ENCODE peak calls at places on chromosomes 11 and 22, in eight cellular contexts. T is nephron progenitor cell, C is brain microvascular endothelial cell, M is astrocyte of the cerebellum, F is fibroblast of mammary gland, V is endothelial cell, O is neural progenitor cell, J is fibroblast of lung. L is an unnamed sample.

GRCh38 chr22:19972251-19972650 is 30.6 kb upstream of the TXNRD2 start:
- DNase-seq in T (no peak), C (no peak), M (no peak), F (no peak), V (no peak), O (no peak), J (no peak), L (no peak)

GRCh38 chr11:26204110-26204509 is 127.8 kb upstream of the ANO3 start:
- DNase-seq in T (no peak), C (no peak), M (no peak), F (no peak), V (no peak), O (no peak), J (no peak), L (no peak)

GRCh38 chr22:39568278-39568981 is 2.1 kb upstream of the CACNA1I start:
- DNase-seq in T (no peak), C (no peak), M (no peak), F (no peak), V (no peak), O (no peak), J (no peak), L (no peak)

GRCh38 chr11:19553683-19554333 is 158.8 kb upstream of the NAV2 start:
- DNase-seq in T (peak), C (peak), M (no peak), F (peak), V (peak), O (peak), J (peak), L (peak)

GRCh38 chr11:124798991-124799383 is 1.2 kb downstream of the MSANTD2 start:
- DNase-seq in T (peak), C (peak), M (peak), F (peak), V (peak), O (no peak), J (peak), L (no peak)

GRCh38 chr11:74710291-74710938 is 20.8 kb downstream of the CHRDL2 start:
- DNase-seq in T (no peak), C (peak), M (no peak), F (no peak), V (no peak), O (peak), J (peak), L (no peak)

GRCh38 chr11:86519064-86519911 is 144.6 kb downstream of the CCDC81 start:
- DNase-seq in T (no peak), C (peak), M (peak), F (peak), V (no peak), O (no peak), J (peak), L (no peak)

GRCh38 chr11:72012897-72013721 is 14.4 kb downstream of the IL18BP start:
- DNase-seq in T (no peak), C (peak), M (peak), F (peak), V (no peak), O (no peak), J (peak), L (no peak)

GRCh38 chr11:35919244-35919643 is 24.6 kb upstream of the LDLRAD3 start:
- DNase-seq in T (no peak), C (no peak), M (peak), F (no peak), V (no peak), O (peak), J (peak), L (no peak)

GRCh38 chr11:104658177-104658576 is 240.1 kb downstream of the CASP12 start:
- DNase-seq in T (no peak), C (no peak), M (no peak), F (no peak), V (no peak), O (no peak), J (no peak), L (no peak)

GRCh38 chr22:39039306-39040126 is 1.1 kb upstream of the APOBEC3F start:
- DNase-seq in T (no peak), C (no peak), M (no peak), F (no peak), V (no peak), O (no peak), J (no peak), L (no peak)

GRCh38 chr11:129013737-129014475 is 71.2 kb upstream of the TP53AIP1 start:
- DNase-seq in T (no peak), C (no peak), M (no peak), F (no peak), V (no peak), O (no peak), J (no peak), L (no peak)

GRCh38 chr22:22578702-22579424 is 19.8 kb upstream of the PRAME start:
- DNase-seq in T (peak), C (peak), M (no peak), F (peak), V (no peak), O (no peak), J (peak), L (no peak)

GRCh38 chr11:120205596-120206161 is 5.2 kb upstream of the OAF start:
- DNase-seq in T (no peak), C (peak), M (peak), F (peak), V (no peak), O (no peak), J (peak), L (no peak)

GRCh38 chr11:61888043-61888442 is 3.3 kb downstream of the FADS3 start:
- DNase-seq in T (no peak), C (peak), M (peak), F (peak), V (no peak), O (no peak), J (peak), L (peak)

GRCh38 chr11:83275888-83276641 is 10.1 kb downstream of the CCDC90B start:
- DNase-seq in T (no peak), C (no peak), M (no peak), F (no peak), V (no peak), O (no peak), J (no peak), L (no peak)

GRCh38 chr11:120608760-120609211 is 97.2 kb downstream of the GRIK4 start:
- DNase-seq in T (no peak), C (no peak), M (no peak), F (peak), V (no peak), O (peak), J (peak), L (no peak)

GRCh38 chr11:119764108-119764874 is 35.3 kb upstream of the NECTIN1 start:
- DNase-seq in T (no peak), C (peak), M (peak), F (peak), V (no peak), O (peak), J (peak), L (no peak)

GRCh38 chr11:65476632-65477270 is 22.1 kb upstream of the MALAT1 start:
- DNase-seq in T (no peak), C (no peak), M (no peak), F (peak), V (no peak), O (no peak), J (no peak), L (no peak)

GRCh38 chr11:17528906-17529813 is 15.1 kb downstream of the USH1C start:
- DNase-seq in T (no peak), C (no peak), M (no peak), F (no peak), V (no peak), O (no peak), J (no peak), L (no peak)

GRCh38 chr11:313787-314547 is at the start of gene IFITM1:
- DNase-seq in T (no peak), C (no peak), M (peak), F (peak), V (no peak), O (peak), J (peak), L (no peak)

GRCh38 chr11:36041988-36042606 is 98.2 kb downstream of the LDLRAD3 start:
- DNase-seq in T (no peak), C (no peak), M (no peak), F (peak), V (no peak), O (no peak), J (no peak), L (no peak)

GRCh38 chr11:61949169-61950034 is 749 bp upstream of the BEST1 start:
- DNase-seq in T (peak), C (peak), M (peak), F (peak), V (no peak), O (peak), J (peak), L (peak)

GRCh38 chr22:41411021-41411851 is 29.5 kb downstream of the TEF start:
- DNase-seq in T (no peak), C (no peak), M (no peak), F (no peak), V (no peak), O (peak), J (no peak), L (no peak)

GRCh38 chr11:1346669-1347390 is 37.4 kb upstream of the TOLLIP start:
- DNase-seq in T (no peak), C (no peak), M (no peak), F (no peak), V (no peak), O (no peak), J (no peak), L (no peak)

DNA sequence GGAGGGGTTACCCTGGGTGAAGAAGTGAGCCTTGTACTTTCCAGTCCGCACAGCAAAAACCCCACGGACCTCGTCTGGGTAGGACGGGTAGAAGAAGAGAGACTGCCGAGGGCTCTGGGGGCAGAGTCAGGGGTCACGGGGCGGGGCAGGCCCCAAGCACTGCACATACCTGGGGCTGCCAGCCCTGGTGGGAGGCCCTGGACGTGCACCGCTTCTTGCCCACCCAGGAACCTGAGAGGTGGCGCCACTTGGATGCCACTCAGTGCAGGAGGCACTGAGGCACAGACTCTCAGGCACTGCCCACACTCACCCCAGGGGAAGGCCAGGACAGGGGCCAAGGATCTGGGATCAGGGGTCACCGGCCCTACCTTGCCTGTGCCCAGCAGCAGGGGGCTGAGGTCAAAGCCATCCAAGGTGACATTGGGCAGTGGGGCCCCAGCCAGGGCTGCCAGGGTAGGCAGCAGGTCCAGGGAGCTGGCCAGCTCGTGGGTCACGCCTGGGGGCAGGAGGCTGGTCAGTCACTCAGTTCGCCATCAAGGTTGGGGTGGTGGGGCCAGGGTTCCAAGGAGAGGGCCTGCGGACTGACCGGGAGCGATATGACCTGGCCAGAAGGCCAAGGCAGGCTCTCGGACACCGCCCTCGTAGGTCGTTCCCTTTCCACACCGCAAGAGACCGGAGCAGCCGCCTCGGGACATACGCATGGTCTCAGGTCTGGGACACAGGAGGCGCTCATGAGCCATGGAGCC is 2.2 kb downstream of the ARSA start:
- DNase-seq in T (no peak), C (no peak), M (no peak), F (no peak), V (peak), O (peak), J (no peak), L (no peak)
- TF ChIP-seq CTCF in T (no peak), C (peak), M (no peak), F (peak), V (no peak), O (peak), J (no peak), L (no peak)

GRCh38 chr11:93653080-93653479 is 8.4 kb upstream of the CEP295 start:
- DNase-seq in T (no peak), C (no peak), M (no peak), F (no peak), V (no peak), O (no peak), J (no peak), L (no peak)

GRCh38 chr11:93653566-93653965 is 7.9 kb upstream of the CEP295 start:
- DNase-seq in T (no peak), C (no peak), M (no peak), F (no peak), V (no peak), O (no peak), J (no peak), L (no peak)

GRCh38 chr11:93652161-93652597 is 9.3 kb upstream of the CEP295 start:
- DNase-seq in T (peak), C (peak), M (no peak), F (peak), V (peak), O (peak), J (peak), L (no peak)

GRCh38 chr11:93654266-93654665 is 7.2 kb upstream of the CEP295 start:
- DNase-seq in T (no peak), C (no peak), M (no peak), F (no peak), V (no peak), O (no peak), J (no peak), L (no peak)

GRCh38 chr11:93652679-93653078 is 8.8 kb upstream of the CEP295 start:
- DNase-seq in T (no peak), C (no peak), M (no peak), F (no peak), V (no peak), O (no peak), J (no peak), L (no peak)
- TF ChIP-seq CTCF in T (no peak), C (no peak), M (no peak), F (no peak), V (no peak), O (no peak), J (no peak), L (no peak)

GRCh38 chr11:118353084-118353710 is 6.2 kb upstream of the UBE4A start:
- DNase-seq in T (no peak), C (no peak), M (no peak), F (peak), V (no peak), O (no peak), J (no peak), L (no peak)

GRCh38 chr11:118343981-118344521 is at the start of gene CD3G:
- DNase-seq in T (no peak), C (no peak), M (no peak), F (no peak), V (no peak), O (no peak), J (no peak), L (peak)

GRCh38 chr11:118349475-118349874 is 5.3 kb downstream of the CD3G start:
- DNase-seq in T (no peak), C (no peak), M (no peak), F (no peak), V (no peak), O (no peak), J (no peak), L (no peak)
- TF ChIP-seq CTCF in T (no peak), C (no peak), M (no peak), F (no peak), V (no peak), O (no peak), J (no peak), L (no peak)

DNA sequence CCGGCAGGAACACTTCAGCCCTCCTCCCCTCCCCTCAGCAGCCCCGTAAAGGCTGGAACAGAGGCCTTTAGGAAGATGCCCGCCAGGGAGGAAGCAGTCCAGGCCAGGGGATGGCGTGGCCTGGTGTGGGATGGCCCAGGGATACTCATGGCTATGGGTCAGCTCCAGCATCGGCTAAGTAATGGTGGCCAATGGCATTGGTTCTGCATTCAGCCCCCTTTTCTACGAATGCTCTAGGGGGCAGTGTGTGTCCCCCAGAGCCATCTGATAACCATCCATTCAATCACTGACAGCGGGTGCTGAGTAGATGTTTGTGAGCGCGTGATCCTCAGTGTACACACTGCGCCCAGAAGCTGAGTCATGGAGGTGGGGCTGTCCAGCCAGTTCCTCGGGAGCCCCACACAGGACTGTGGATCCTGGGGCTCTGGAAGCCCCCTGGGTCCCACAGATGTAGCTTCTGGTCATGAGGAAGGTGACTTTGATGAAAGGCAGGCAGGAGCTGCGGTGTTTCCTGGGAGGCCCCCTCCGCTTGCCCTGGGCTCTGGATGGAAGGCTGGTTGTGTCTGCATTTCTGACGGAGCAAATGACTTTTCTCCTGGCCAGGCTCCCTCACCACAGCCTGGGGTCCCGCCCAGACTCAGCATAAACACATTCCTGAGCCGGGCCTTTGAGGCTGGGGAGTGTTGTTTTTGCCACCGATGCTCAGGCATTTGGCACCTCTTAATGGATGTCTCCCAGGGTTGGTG is 46.5 kb downstream of the FBLN1 start:
- DNase-seq in T (no peak), C (peak), M (peak), F (peak), V (no peak), O (peak), J (peak), L (no peak)
- TF ChIP-seq CTCF in T (no peak), C (peak), M (peak), F (peak), V (no peak), O (peak), J (peak), L (peak)